ENCODE peak calls at places on chromosomes 2 and 18, in nine cellular contexts. S is cardiac muscle cell, Y is psoas muscle, D is pancreas, B is transverse colon, A is stomach, F is hepatocyte, U is OCI-LY7, X is PC-3. O is an unnamed sample.

GRCh38 chr18:10008006-10008647 is 94.3 kb downstream of the VAPA start:
- DNase-seq in S (no peak), A (no peak), Y (no peak), X (no peak), F (no peak), U (no peak), D (no peak), B (no peak), O (no peak)

GRCh38 chr2:171432969-171433762 is 624 bp downstream of the METTL8 start:
- DNase-seq in S (peak; percentile 16), Y (peak; percentile 20), U (peak; percentile 88), A (peak; percentile 34), F (peak; percentile 65), D (peak; percentile 45), B (peak; percentile 72), X (peak; percentile 66), O (peak; percentile 20)

GRCh38 chr2:227933891-227934290 is 62.5 kb downstream of the DAW1 start:
- DNase-seq in F (no peak), A (no peak), B (no peak), S (no peak), X (no peak), D (no peak), U (no peak), Y (no peak), O (no peak)

GRCh38 chr2:181656450-181657261 is at the start of gene CERKL:
- DNase-seq in D (peak; percentile 42), U (no peak), X (peak; percentile 76), B (peak; percentile 38), Y (peak; percentile 17), S (peak; percentile 26), A (peak; percentile 68), F (peak; percentile 66), O (no peak)

GRCh38 chr2:63053889-63054725 is 3.5 kb downstream of the OTX1 start:
- DNase-seq in D (no peak), X (no peak), S (no peak), Y (peak; percentile 8), B (peak; percentile 37), F (peak; percentile 13), A (no peak), U (peak; percentile 8), O (no peak)

GRCh38 chr2:219378167-219378851 is 9.4 kb downstream of the DNPEP start:
- DNase-seq in F (no peak), U (no peak), A (no peak), D (no peak), X (no peak), S (no peak), B (no peak), Y (no peak), O (no peak)

GRCh38 chr2:230326453-230327417 is at the start of gene SP140L:
- DNase-seq in Y (peak; percentile 70), D (peak; percentile 51), F (peak; percentile 72), A (peak; percentile 77), X (peak; percentile 53), B (peak; percentile 85), S (peak; percentile 84), U (peak; percentile 84), O (peak; percentile 76)

GRCh38 chr2:207505728-207506127 is 24.0 kb upstream of the CREB1 start:
- DNase-seq in Y (no peak), D (no peak), X (peak; percentile 96), U (no peak), B (no peak), A (no peak), F (no peak), S (peak; percentile 83), O (no peak)

GRCh38 chr2:229713371-229714079 is 830 bp downstream of the DNER start:
- DNase-seq in B (no peak), X (peak; percentile 16), D (peak; percentile 9), F (peak; percentile 30), Y (peak; percentile 19), U (no peak), A (peak; percentile 32), S (peak; percentile 12), O (no peak)

GRCh38 chr2:216078776-216079175 is 2.8 kb downstream of the PECR start:
- DNase-seq in F (no peak), B (no peak), Y (no peak), U (no peak), D (no peak), A (no peak), X (no peak), S (peak; percentile 38), O (no peak)

GRCh38 chr18:44803019-44803650 is 122.4 kb downstream of the SETBP1 start:
- DNase-seq in Y (peak; percentile 62), S (peak; percentile 42), D (peak; percentile 37), X (no peak), B (peak; percentile 86), A (peak; percentile 78), F (peak; percentile 82), U (no peak), O (no peak)

GRCh38 chr2:30305235-30305634 is 73.9 kb downstream of the LBH start:
- DNase-seq in F (no peak), U (no peak), B (no peak), X (peak; percentile 37), S (peak; percentile 11), Y (no peak), D (no peak), A (no peak), O (no peak)

GRCh38 chr2:148893906-148894305 is 18.9 kb downstream of the KIF5C start:
- DNase-seq in X (no peak), F (no peak), A (no peak), D (no peak), B (no peak), S (no peak), U (no peak), Y (no peak), O (no peak)

GRCh38 chr2:148887349-148888002 is 12.4 kb downstream of the KIF5C start:
- DNase-seq in S (no peak), F (no peak), X (no peak), U (no peak), Y (no peak), D (no peak), B (no peak), A (no peak), O (no peak)

GRCh38 chr2:148885209-148885608 is 10.2 kb downstream of the KIF5C start:
- DNase-seq in U (no peak), D (no peak), X (no peak), F (no peak), B (no peak), S (no peak), Y (no peak), A (no peak), O (no peak)

GRCh38 chr2:148885988-148886387 is 11.0 kb downstream of the KIF5C start:
- DNase-seq in B (no peak), U (no peak), F (no peak), Y (no peak), X (no peak), A (no peak), D (no peak), S (no peak), O (no peak)

DNA sequence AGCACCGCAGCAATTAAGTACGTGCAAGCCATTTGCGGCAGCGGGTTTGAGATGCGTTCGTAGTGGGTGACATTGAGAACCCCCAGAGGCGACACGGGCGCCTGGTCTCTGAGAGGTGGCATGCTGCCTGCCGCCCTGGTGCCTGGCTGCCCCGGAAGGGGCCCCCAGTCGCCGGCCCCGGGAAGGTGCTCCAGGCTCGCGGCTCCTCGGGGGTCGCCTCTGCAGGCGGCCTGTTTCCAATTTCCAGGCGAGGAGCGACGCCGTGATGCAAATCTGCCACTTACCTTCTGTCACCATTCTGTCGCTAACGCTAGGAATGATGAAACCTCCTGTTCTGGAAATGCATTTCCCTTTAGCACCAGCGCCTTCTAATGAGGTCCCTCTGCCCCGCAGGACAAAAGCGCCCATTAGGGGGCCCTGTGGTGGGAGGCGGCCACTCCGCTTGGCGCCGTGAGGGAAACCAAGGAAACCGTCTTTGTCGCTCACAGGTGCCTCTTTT is 13.0 kb downstream of the KIF5C start:
- DNase-seq in B (no peak), F (peak; percentile 14), X (no peak), D (no peak), A (no peak), U (no peak), Y (no peak), S (no peak), O (no peak)
- H3K4me3 ChIP-seq in B (peak overlapping the region; percentile 23), F (peak overlapping the region; percentile 69), X (no peak overlapping the region), D (peak overlapping the region; percentile 10), A (peak overlapping the region; percentile 43), U (no peak overlapping the region), Y (peak overlapping the region; percentile 57), S (peak overlapping the region; percentile 31), O (no peak overlapping the region)

GRCh38 chr18:58254873-58255511 is 211.0 kb downstream of the NEDD4L start:
- DNase-seq in Y (peak; percentile 56), B (no peak), D (peak; percentile 72), U (no peak), A (no peak), S (no peak), X (peak; percentile 26), F (no peak), O (no peak)
- H3K4me1 ChIP-seq in Y (peaks cover 11% of the 10 kb centered on the region), B (no peaks in the 10 kb centered on the region), D (peaks cover 9% of the 10 kb centered on the region), U (no peaks in the 10 kb centered on the region), A (peaks cover 12% of the 10 kb centered on the region), S (no peaks in the 10 kb centered on the region), X (peaks cover 20% of the 10 kb centered on the region), F (peaks cover 43% of the 10 kb centered on the region), O (no peaks in the 10 kb centered on the region)

GRCh38 chr2:23592898-23593297 is 207.9 kb downstream of the KLHL29 start:
- DNase-seq in F (no peak), D (no peak), B (no peak), Y (no peak), X (no peak), A (no peak), U (no peak), S (no peak), O (no peak)
- H3K27ac ChIP-seq in F (no peak overlapping the region), D (no peak overlapping the region), B (peak overlapping the region; percentile 68), Y (no peak overlapping the region), X (no peak overlapping the region), A (no peak overlapping the region), U (no peak overlapping the region), S (no peak overlapping the region), O (no peak overlapping the region)

GRCh38 chr2:234411793-234412192 is 85.1 kb downstream of the ARL4C start:
- DNase-seq in A (no peak), Y (no peak), X (no peak), S (no peak), U (peak; percentile 32), F (no peak), D (no peak), B (no peak), O (no peak)

GRCh38 chr2:234414591-234414990 is 82.3 kb downstream of the ARL4C start:
- DNase-seq in F (no peak), Y (no peak), B (no peak), D (no peak), S (no peak), X (no peak), A (peak; percentile 38), U (no peak), O (no peak)

GRCh38 chr2:234410526-234410925 is 86.4 kb downstream of the ARL4C start:
- DNase-seq in F (no peak), S (no peak), U (no peak), A (no peak), Y (no peak), X (no peak), B (no peak), D (no peak), O (no peak)

GRCh38 chr2:234415706-234416105 is 81.2 kb downstream of the ARL4C start:
- DNase-seq in A (no peak), U (no peak), X (no peak), F (no peak), D (no peak), B (no peak), Y (no peak), S (no peak), O (no peak)

DNA sequence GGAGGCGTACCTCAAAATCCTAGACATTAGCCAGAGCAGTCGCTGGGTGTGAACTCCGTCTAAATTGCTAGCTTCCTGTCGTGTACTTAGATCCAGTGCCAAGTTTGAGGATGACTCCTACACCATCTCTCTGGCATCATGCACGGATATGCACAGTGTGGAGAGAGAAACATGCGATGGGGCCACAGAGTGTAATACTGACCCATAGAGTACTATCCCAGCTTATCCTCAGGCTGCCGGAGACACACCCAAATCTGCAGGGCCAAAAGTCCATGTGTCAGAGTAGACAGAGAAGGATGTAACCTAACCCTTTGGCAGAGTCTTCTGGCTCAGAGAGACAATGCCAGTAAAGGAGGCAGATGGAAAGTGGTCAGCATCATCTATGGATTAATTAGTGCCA is 84.2 kb downstream of the ARL4C start:
- DNase-seq in A (no peak), S (peak; percentile 39), Y (no peak), F (no peak), X (peak; percentile 55), D (no peak), U (no peak), B (no peak), O (no peak)
- H3K4me3 ChIP-seq in A (no peak overlapping the region), S (no peak overlapping the region), Y (no peak overlapping the region), F (no peak overlapping the region), X (no peak overlapping the region), D (no peak overlapping the region), U (no peak overlapping the region), B (no peak overlapping the region), O (no peak overlapping the region)